ENCODE peak calls at places on chromosomes 16 and 17, in ten cellular contexts. Y is GM23338, B is stomach, W is esophagus muscularis mucosa, S is transverse colon, A is prostate gland, F is breast epithelium, T is sigmoid colon, U is HepG2, H is K562. D is an unnamed sample.
A peak's percentile ranks its signal among the peaks of the same experiment; 100 is the strongest.

GRCh38 chr16:11001611-11002010 is 57.2 kb downstream of the CLEC16A start:
- DNase-seq in Y (no peak), B (no peak), W (no peak), S (no peak), A (no peak), F (no peak), T (no peak), U (no peak), H (no peak), D (no peak)

GRCh38 chr16:55379876-55380390 is 55.9 kb downstream of the IRX6 start:
- DNase-seq in Y (no peak), B (no peak), W (no peak), S (no peak), A (no peak), F (no peak), T (no peak), U (no peak), H (no peak), D (no peak)

GRCh38 chr16:56246051-56246817 is 54.9 kb downstream of the GNAO1 start:
- DNase-seq in Y (peak; percentile 23), B (no peak), W (no peak), S (no peak), A (no peak), F (peak; percentile 85), T (peak; percentile 67), U (peak; percentile 18), H (peak; percentile 50), D (no peak)

GRCh38 chr16:12296406-12296805 is 319.9 kb downstream of the SNX29 start:
- DNase-seq in Y (no peak), B (no peak), W (no peak), S (no peak), A (no peak), F (no peak), T (no peak), U (no peak), H (no peak), D (no peak)

GRCh38 chr17:28145348-28145747 is 102.9 kb downstream of the NLK start:
- DNase-seq in Y (no peak), B (no peak), W (no peak), S (no peak), A (no peak), F (no peak), T (no peak), U (no peak), H (no peak), D (no peak)

GRCh38 chr16:47067203-47067602 is 76.5 kb downstream of the NETO2 start:
- DNase-seq in Y (no peak), B (no peak), W (peak; percentile 29), S (no peak), A (no peak), F (no peak), T (no peak), U (no peak), H (no peak), D (no peak)

GRCh38 chr17:10699861-10700260 is 2.5 kb downstream of the ADPRM start:
- DNase-seq in Y (no peak), B (no peak), W (no peak), S (no peak), A (no peak), F (no peak), T (no peak), U (no peak), H (no peak), D (no peak)

GRCh38 chr17:72588961-72589360 is 468.1 kb downstream of the SOX9 start:
- DNase-seq in Y (no peak), B (peak; percentile 84), W (no peak), S (peak; percentile 83), A (peak; percentile 47), F (peak; percentile 58), T (no peak), U (peak; percentile 67), H (no peak), D (no peak)

GRCh38 chr17:64387545-64388171 is 3.0 kb downstream of the PECAM1 start:
- DNase-seq in Y (peak; percentile 8), B (no peak), W (no peak), S (no peak), A (no peak), F (no peak), T (peak; percentile 57), U (no peak), H (peak; percentile 72), D (peak; percentile 45)
- TF ChIP-seq POLR2AphosphoS5 in Y (no peak), B (no peak), W (no peak), S (no peak), A (no peak), F (no peak), T (no peak), U (no peak), H (no peak), D (peak; percentile 33)

DNA sequence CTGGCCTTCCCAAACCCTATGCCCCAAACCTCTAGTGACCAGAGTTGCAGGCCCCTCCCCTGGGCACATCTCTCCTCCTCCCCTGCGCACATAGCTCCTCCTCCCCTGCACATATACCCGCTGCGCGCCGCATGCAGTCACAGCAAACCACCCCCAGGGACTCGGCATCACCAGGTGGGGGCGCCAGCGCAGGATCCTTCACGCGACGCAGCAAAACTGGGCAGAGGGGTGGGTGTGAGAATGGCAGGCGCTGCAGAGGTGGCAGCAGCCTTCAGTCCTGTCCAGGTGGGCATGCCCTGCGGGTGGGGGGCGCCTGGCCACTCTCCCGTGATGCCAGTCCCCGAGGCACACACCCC is 5.6 kb downstream of the CORO6 start:
- DNase-seq in Y (peak; percentile 95), B (peak; percentile 83), W (no peak), S (peak; percentile 90), A (peak; percentile 63), F (peak; percentile 66), T (peak; percentile 89), U (peak; percentile 80), H (peak; percentile 56), D (peak; percentile 92)
- H3K4me1 ChIP-seq in Y (peaks cover 38% of the 10 kb centered on the region), B (peaks cover 66% of the 10 kb centered on the region), W (peaks cover 95% of the 10 kb centered on the region), S (peaks cover 55% of the 10 kb centered on the region), A (peaks cover 5% of the 10 kb centered on the region), F (peaks cover 17% of the 10 kb centered on the region), T (peaks cover 93% of the 10 kb centered on the region), U (peaks cover 75% of the 10 kb centered on the region), H (peaks cover 27% of the 10 kb centered on the region), D (peaks cover 68% of the 10 kb centered on the region)

GRCh38 chr17:68461589-68461988 is 4.3 kb upstream of the WIPI1 start:
- DNase-seq in Y (peak; percentile 31), B (peak; percentile 45), W (no peak), S (peak; percentile 38), A (no peak), F (no peak), T (no peak), U (no peak), H (no peak), D (no peak)
- H3K27ac ChIP-seq in Y (no peak overlapping the region), B (no peak overlapping the region), W (no peak overlapping the region), S (peak overlapping the region; percentile 21), A (no peak overlapping the region), F (no peak overlapping the region), T (no peak overlapping the region), U (no peak overlapping the region), H (peak overlapping the region; percentile 31), D (peak overlapping the region; percentile 45)

GRCh38 chr17:42845556-42845917 is 1.2 kb downstream of the AOC2 start:
- DNase-seq in Y (no peak), B (no peak), W (no peak), S (no peak), A (no peak), F (no peak), T (no peak), U (no peak), H (no peak), D (no peak)

GRCh38 chr17:42845918-42846593 is 1.7 kb downstream of the AOC2 start:
- DNase-seq in Y (no peak), B (no peak), W (no peak), S (no peak), A (no peak), F (no peak), T (no peak), U (no peak), H (no peak), D (no peak)

GRCh38 chr17:42844271-42844670 is at the start of gene AOC2:
- DNase-seq in Y (no peak), B (no peak), W (no peak), S (no peak), A (no peak), F (no peak), T (no peak), U (no peak), H (no peak), D (no peak)

GRCh38 chr17:42843358-42843934 is 934 bp upstream of the AOC2 start:
- DNase-seq in Y (peak; percentile 80), B (no peak), W (no peak), S (no peak), A (peak; percentile 33), F (no peak), T (no peak), U (peak; percentile 73), H (peak; percentile 65), D (no peak)

DNA sequence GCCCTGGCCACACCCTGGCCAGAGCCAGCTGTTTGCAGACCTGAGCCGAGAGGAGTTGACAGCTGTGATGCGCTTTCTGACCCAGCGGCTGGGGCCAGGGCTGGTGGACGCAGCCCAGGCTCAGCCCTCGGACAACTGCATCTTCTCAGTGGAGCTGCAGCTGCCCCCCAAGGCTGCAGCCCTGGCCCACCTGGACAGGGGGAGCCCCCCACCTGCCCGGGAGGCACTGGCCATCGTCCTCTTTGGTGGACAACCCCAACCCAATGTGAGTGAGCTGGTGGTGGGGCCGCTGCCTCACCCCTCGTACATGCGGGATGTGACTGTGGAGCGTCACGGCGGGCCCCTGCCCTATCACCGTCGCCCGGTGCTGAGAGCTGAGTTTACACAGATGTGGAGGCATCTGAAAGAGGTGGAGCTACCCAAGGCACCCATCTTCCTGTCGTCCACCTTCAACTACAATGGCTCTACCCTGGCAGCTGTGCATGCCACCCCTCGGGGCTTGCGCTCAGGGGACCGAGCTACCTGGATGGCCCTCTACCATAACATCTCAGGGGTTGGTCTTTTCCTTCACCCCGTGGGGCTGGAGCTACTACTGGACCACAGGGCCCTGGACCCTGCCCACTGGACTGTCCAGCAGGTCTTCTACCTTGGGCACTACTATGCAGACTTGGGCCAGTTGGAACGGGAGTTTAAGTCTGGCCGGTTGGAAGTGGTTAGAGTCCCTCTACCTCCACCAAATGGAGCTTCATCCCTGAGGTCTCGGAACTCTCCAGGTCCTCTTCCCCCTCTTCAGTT is 578 bp downstream of the AOC2 start:
- DNase-seq in Y (no peak), B (no peak), W (no peak), S (no peak), A (no peak), F (no peak), T (no peak), U (no peak), H (no peak), D (no peak)
- TF ChIP-seq POLR2AphosphoS5 in Y (no peak), B (no peak), W (no peak), S (no peak), A (no peak), F (no peak), T (no peak), U (peak; percentile 11), H (no peak), D (no peak)

D was measured in upper lobe of left lung.